ENCODE peak calls at places on chromosomes 1 and 21, in nine cellular contexts. One of them, this sample, is unnamed.

GRCh38 chr1:173400387-173400995 is 76.6 kb upstream of the PRDX6 start:
- DNase-seq in GM12865: no peak
- DNase-seq in heart right ventricle: no peak
- DNase-seq in SK-N-SH: no peak
- DNase-seq in AG10803: no peak
- DNase-seq in BJ: no peak
- DNase-seq in choroid plexus epithelial cell: no peak
- DNase-seq in suprapubic skin: no peak
- DNase-seq in cardiac fibroblast: no peak
- DNase-seq in this sample: no peak

GRCh38 chr1:29398431-29398830 is 162.1 kb downstream of the PTPRU start:
- DNase-seq in GM12865: no peak
- DNase-seq in heart right ventricle: no peak
- DNase-seq in SK-N-SH: no peak
- DNase-seq in AG10803: peak
- DNase-seq in BJ: no peak
- DNase-seq in choroid plexus epithelial cell: no peak
- DNase-seq in suprapubic skin: no peak
- DNase-seq in cardiac fibroblast: peak
- DNase-seq in this sample: peak

GRCh38 chr1:32180186-32181060 is 948 bp downstream of the TXLNA start:
- DNase-seq in GM12865: peak
- DNase-seq in heart right ventricle: peak
- DNase-seq in SK-N-SH: peak
- DNase-seq in AG10803: peak
- DNase-seq in BJ: no peak
- DNase-seq in choroid plexus epithelial cell: peak
- DNase-seq in suprapubic skin: peak
- DNase-seq in cardiac fibroblast: peak
- DNase-seq in this sample: peak

GRCh38 chr1:205827623-205828022 is 14.6 kb upstream of the SLC41A1 start:
- DNase-seq in GM12865: no peak
- DNase-seq in heart right ventricle: no peak
- DNase-seq in SK-N-SH: no peak
- DNase-seq in AG10803: no peak
- DNase-seq in BJ: no peak
- DNase-seq in choroid plexus epithelial cell: no peak
- DNase-seq in suprapubic skin: no peak
- DNase-seq in cardiac fibroblast: no peak
- DNase-seq in this sample: no peak

GRCh38 chr1:58041621-58042020 is 504.9 kb downstream of the OMA1 start:
- DNase-seq in GM12865: no peak
- DNase-seq in heart right ventricle: no peak
- DNase-seq in SK-N-SH: no peak
- DNase-seq in AG10803: no peak
- DNase-seq in BJ: peak
- DNase-seq in choroid plexus epithelial cell: no peak
- DNase-seq in suprapubic skin: no peak
- DNase-seq in cardiac fibroblast: no peak
- DNase-seq in this sample: no peak

GRCh38 chr1:245721488-245721887 is 566.7 kb downstream of the KIF26B start:
- DNase-seq in GM12865: no peak
- DNase-seq in heart right ventricle: no peak
- DNase-seq in SK-N-SH: no peak
- DNase-seq in AG10803: no peak
- DNase-seq in BJ: no peak
- DNase-seq in choroid plexus epithelial cell: no peak
- DNase-seq in suprapubic skin: no peak
- DNase-seq in cardiac fibroblast: no peak
- DNase-seq in this sample: no peak

GRCh38 chr1:24720152-24720551 is 25.1 kb upstream of the CLIC4 start:
- DNase-seq in GM12865: no peak
- DNase-seq in heart right ventricle: peak
- DNase-seq in SK-N-SH: no peak
- DNase-seq in AG10803: peak
- DNase-seq in BJ: no peak
- DNase-seq in choroid plexus epithelial cell: peak
- DNase-seq in suprapubic skin: peak
- DNase-seq in cardiac fibroblast: peak
- DNase-seq in this sample: peak

GRCh38 chr1:201702936-201703335 is 126.0 kb upstream of the IPO9 start:
- DNase-seq in GM12865: no peak
- DNase-seq in heart right ventricle: no peak
- DNase-seq in SK-N-SH: peak
- DNase-seq in AG10803: peak
- DNase-seq in BJ: no peak
- DNase-seq in choroid plexus epithelial cell: peak
- DNase-seq in suprapubic skin: no peak
- DNase-seq in cardiac fibroblast: peak
- DNase-seq in this sample: no peak

GRCh38 chr1:229130028-229130668 is 140.8 kb upstream of the RAB4A start:
- DNase-seq in GM12865: no peak
- DNase-seq in heart right ventricle: peak
- DNase-seq in SK-N-SH: no peak
- DNase-seq in AG10803: no peak
- DNase-seq in BJ: no peak
- DNase-seq in choroid plexus epithelial cell: no peak
- DNase-seq in suprapubic skin: no peak
- DNase-seq in cardiac fibroblast: no peak
- DNase-seq in this sample: no peak

GRCh38 chr1:224333309-224333926 is 3.4 kb upstream of the NVL start:
- DNase-seq in GM12865: peak
- DNase-seq in heart right ventricle: peak
- DNase-seq in SK-N-SH: peak
- DNase-seq in AG10803: peak
- DNase-seq in BJ: peak
- DNase-seq in choroid plexus epithelial cell: peak
- DNase-seq in suprapubic skin: no peak
- DNase-seq in cardiac fibroblast: peak
- DNase-seq in this sample: peak

GRCh38 chr1:232725303-232726047 is 79.7 kb upstream of the MAP10 start:
- DNase-seq in GM12865: no peak
- DNase-seq in heart right ventricle: no peak
- DNase-seq in SK-N-SH: no peak
- DNase-seq in AG10803: no peak
- DNase-seq in BJ: no peak
- DNase-seq in choroid plexus epithelial cell: no peak
- DNase-seq in suprapubic skin: no peak
- DNase-seq in cardiac fibroblast: no peak
- DNase-seq in this sample: no peak

GRCh38 chr1:224045556-224045955 is 68.4 kb upstream of the FBXO28 start:
- DNase-seq in GM12865: no peak
- DNase-seq in heart right ventricle: no peak
- DNase-seq in SK-N-SH: no peak
- DNase-seq in AG10803: no peak
- DNase-seq in BJ: no peak
- DNase-seq in choroid plexus epithelial cell: no peak
- DNase-seq in suprapubic skin: no peak
- DNase-seq in cardiac fibroblast: no peak
- DNase-seq in this sample: no peak

GRCh38 chr21:36260030-36260787 is 59.8 kb upstream of the MORC3 start:
- DNase-seq in GM12865: peak
- DNase-seq in heart right ventricle: peak
- DNase-seq in SK-N-SH: peak
- DNase-seq in AG10803: peak
- DNase-seq in BJ: peak
- DNase-seq in choroid plexus epithelial cell: peak
- DNase-seq in suprapubic skin: no peak
- DNase-seq in cardiac fibroblast: peak
- DNase-seq in this sample: peak

GRCh38 chr1:246705368-246705767 is 18.8 kb upstream of the SCCPDH start:
- DNase-seq in GM12865: no peak
- DNase-seq in heart right ventricle: no peak
- DNase-seq in SK-N-SH: no peak
- DNase-seq in AG10803: peak
- DNase-seq in BJ: peak
- DNase-seq in choroid plexus epithelial cell: peak
- DNase-seq in suprapubic skin: no peak
- DNase-seq in cardiac fibroblast: peak
- DNase-seq in this sample: peak

GRCh38 chr1:207938016-207938415 is 27.1 kb upstream of the CD34 start:
- DNase-seq in GM12865: no peak
- DNase-seq in heart right ventricle: no peak
- DNase-seq in SK-N-SH: no peak
- DNase-seq in AG10803: peak
- DNase-seq in BJ: no peak
- DNase-seq in choroid plexus epithelial cell: peak
- DNase-seq in suprapubic skin: no peak
- DNase-seq in cardiac fibroblast: peak
- DNase-seq in this sample: peak

GRCh38 chr1:161784963-161785362 is 18.8 kb downstream of the ATF6 start:
- DNase-seq in GM12865: no peak
- DNase-seq in heart right ventricle: no peak
- DNase-seq in SK-N-SH: no peak
- DNase-seq in AG10803: no peak
- DNase-seq in BJ: no peak
- DNase-seq in choroid plexus epithelial cell: no peak
- DNase-seq in suprapubic skin: no peak
- DNase-seq in cardiac fibroblast: no peak
- DNase-seq in this sample: no peak

DNA sequence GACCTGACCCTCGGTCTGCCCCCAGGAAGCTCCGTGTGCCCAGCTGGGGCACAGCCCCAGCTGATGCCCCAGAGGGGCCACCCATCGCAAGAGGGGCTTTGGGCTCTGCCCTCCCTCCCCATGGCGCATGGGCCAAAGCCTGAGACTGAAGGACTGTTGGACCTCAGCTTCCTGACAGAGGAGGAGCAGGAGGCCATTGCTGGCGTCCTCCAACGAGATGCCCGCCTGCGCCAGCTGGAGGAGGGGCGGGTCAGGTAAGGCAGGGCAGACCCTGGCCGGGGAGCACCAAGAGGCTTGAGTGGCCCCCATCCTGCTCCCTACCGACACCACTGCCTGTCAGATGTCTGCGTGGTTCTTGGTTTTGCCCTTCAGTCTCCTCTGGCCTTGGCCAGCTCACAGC is 3.5 kb downstream of the SYTL1 start:
- DNase-seq in GM12865: no peak
- DNase-seq in heart right ventricle: no peak
- DNase-seq in SK-N-SH: no peak
- DNase-seq in AG10803: no peak
- DNase-seq in BJ: no peak
- DNase-seq in choroid plexus epithelial cell: no peak
- DNase-seq in suprapubic skin: no peak
- DNase-seq in cardiac fibroblast: no peak
- DNase-seq in this sample: no peak
- H3K4me3 ChIP-seq in GM12865: no peak
- H3K4me3 ChIP-seq in heart right ventricle: no peak
- H3K4me3 ChIP-seq in SK-N-SH: no peak
- H3K4me3 ChIP-seq in AG10803: no peak
- H3K4me3 ChIP-seq in BJ: no peak
- H3K4me3 ChIP-seq in choroid plexus epithelial cell: no peak
- H3K4me3 ChIP-seq in suprapubic skin: no peak
- H3K4me3 ChIP-seq in cardiac fibroblast: no peak
- H3K4me3 ChIP-seq in this sample: no peak

DNA sequence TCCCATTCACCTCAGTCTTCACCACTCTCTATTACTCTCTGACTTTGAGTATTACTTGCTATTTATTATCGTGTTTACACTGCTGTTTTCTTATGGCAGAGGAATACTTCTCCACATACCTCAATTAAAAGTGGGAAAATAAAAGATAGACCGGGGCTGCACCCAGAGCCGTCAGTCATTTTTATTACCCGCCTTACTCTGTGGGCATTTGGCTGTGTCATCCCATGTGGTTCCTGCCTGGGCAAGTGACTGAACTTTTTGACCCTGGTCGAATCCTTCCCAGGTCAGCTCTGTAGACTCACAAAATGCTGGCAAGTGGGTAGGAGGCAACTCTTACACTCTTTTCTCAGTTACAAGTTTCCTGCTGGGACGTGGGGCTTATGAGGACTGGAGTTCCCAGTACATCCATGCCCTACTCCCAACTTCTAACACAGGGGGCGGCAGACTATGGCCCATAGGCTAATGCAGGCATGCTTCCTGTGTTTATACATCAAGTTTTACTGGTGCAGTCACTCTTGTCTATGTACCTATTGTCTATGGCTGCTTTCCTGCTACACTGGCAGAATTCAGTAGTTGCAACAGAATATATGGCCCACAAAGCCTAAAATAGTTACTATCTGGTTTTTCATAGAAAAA is 69.5 kb upstream of the KCND3 start:
- DNase-seq in GM12865: no peak
- DNase-seq in heart right ventricle: no peak
- DNase-seq in SK-N-SH: no peak
- DNase-seq in AG10803: no peak
- DNase-seq in BJ: no peak
- DNase-seq in choroid plexus epithelial cell: no peak
- DNase-seq in suprapubic skin: no peak
- DNase-seq in cardiac fibroblast: no peak
- DNase-seq in this sample: no peak
- TF ChIP-seq CTCF in GM12865: no peak
- TF ChIP-seq CTCF in heart right ventricle: no peak
- TF ChIP-seq CTCF in SK-N-SH: no peak
- TF ChIP-seq CTCF in AG10803: no peak
- TF ChIP-seq CTCF in BJ: no peak
- TF ChIP-seq CTCF in choroid plexus epithelial cell: no peak
- TF ChIP-seq CTCF in suprapubic skin: no peak
- TF ChIP-seq CTCF in cardiac fibroblast: no peak
- TF ChIP-seq CTCF in this sample: no peak

GRCh38 chr1:98467584-98467983 is 193.9 kb upstream of the SNX7 start:
- DNase-seq in GM12865: no peak
- DNase-seq in heart right ventricle: no peak
- DNase-seq in SK-N-SH: peak
- DNase-seq in AG10803: no peak
- DNase-seq in BJ: no peak
- DNase-seq in choroid plexus epithelial cell: no peak
- DNase-seq in suprapubic skin: no peak
- DNase-seq in cardiac fibroblast: no peak
- DNase-seq in this sample: peak
- H3K4me3 ChIP-seq in GM12865: no peak
- H3K4me3 ChIP-seq in heart right ventricle: no peak
- H3K4me3 ChIP-seq in SK-N-SH: no peak
- H3K4me3 ChIP-seq in AG10803: no peak
- H3K4me3 ChIP-seq in BJ: no peak
- H3K4me3 ChIP-seq in choroid plexus epithelial cell: no peak
- H3K4me3 ChIP-seq in suprapubic skin: no peak
- H3K4me3 ChIP-seq in cardiac fibroblast: no peak
- H3K4me3 ChIP-seq in this sample: no peak

DNA sequence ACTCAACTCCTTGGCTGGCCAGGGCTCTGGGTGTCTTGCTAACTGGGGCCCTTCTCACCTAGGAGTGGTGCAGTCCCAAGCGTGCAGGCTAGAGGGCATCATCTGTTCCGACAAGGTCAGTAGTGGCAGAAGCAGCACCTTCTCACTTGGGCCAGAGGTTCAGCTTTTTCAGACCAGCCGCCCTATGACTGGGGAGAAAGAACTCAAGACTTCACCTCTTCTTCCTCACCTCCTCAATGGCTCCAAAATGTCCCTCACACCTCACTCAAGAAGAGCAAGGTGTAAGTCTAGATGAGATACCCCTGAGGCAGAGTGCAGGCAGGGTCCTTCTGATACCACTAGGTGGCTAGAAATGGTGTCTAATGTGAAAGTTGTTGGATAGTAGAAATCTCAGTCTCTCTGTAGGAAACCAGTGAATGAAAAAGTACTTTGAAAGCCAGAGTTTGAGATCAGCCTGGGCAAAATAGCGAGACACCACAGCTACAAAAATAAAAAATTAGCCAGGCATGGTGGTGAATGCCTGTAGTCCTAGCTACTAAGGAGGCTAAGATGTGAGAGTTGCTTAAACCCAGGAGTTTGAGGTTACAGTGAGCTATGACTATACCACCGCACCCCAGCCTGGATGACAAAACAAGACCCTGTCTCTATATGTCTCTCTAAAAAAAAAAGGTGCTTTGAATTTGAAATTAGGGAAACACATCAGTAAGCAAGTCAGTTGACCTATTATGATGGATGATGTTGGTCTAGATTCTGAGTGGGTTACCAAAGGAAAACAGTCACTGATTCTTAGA is 8.6 kb upstream of the IL20 start:
- DNase-seq in GM12865: peak
- DNase-seq in heart right ventricle: no peak
- DNase-seq in SK-N-SH: no peak
- DNase-seq in AG10803: no peak
- DNase-seq in BJ: no peak
- DNase-seq in choroid plexus epithelial cell: peak
- DNase-seq in suprapubic skin: no peak
- DNase-seq in cardiac fibroblast: peak
- DNase-seq in this sample: no peak
- TF ChIP-seq CTCF in GM12865: peak
- TF ChIP-seq CTCF in heart right ventricle: no peak
- TF ChIP-seq CTCF in SK-N-SH: peak
- TF ChIP-seq CTCF in AG10803: peak
- TF ChIP-seq CTCF in BJ: peak
- TF ChIP-seq CTCF in choroid plexus epithelial cell: peak
- TF ChIP-seq CTCF in suprapubic skin: no peak
- TF ChIP-seq CTCF in cardiac fibroblast: peak
- TF ChIP-seq CTCF in this sample: peak

This sample was measured in fibroblast of the aortic adventitia.